ENCODE peak calls at places on chromosomes 2 and 18, in four cellular contexts. A, M, P and V are unnamed samples.

GRCh38 chr2:129903586-129904425 is 75.7 kb upstream of the RAB6C start:
- DNase-seq in A (peak; percentile 63), M (no peak), P (no peak), V (no peak)

GRCh38 chr2:60960706-60961105 is 56.8 kb upstream of the PEX13 start:
- DNase-seq in A (no peak), M (no peak), P (no peak), V (no peak)

GRCh38 chr18:54296017-54296416 is 26.7 kb downstream of the POLI start:
- DNase-seq in A (no peak), M (no peak), P (no peak), V (peak; percentile 14)

GRCh38 chr18:78822886-78823285 is 156.7 kb upstream of the SALL3 start:
- DNase-seq in A (no peak), M (no peak), P (no peak), V (no peak)

GRCh38 chr2:233409286-233409991 is 55.1 kb downstream of the DGKD start:
- DNase-seq in A (peak; percentile 22), M (peak; percentile 18), P (no peak), V (peak; percentile 86)

GRCh38 chr18:74186661-74187060 is 38.3 kb downstream of the TIMM21 start:
- DNase-seq in A (no peak), M (no peak), P (no peak), V (no peak)

GRCh38 chr2:178870703-178871102 is 63.5 kb upstream of the TTN start:
- DNase-seq in A (no peak), M (no peak), P (no peak), V (peak; percentile 60)

GRCh38 chr18:46577546-46577945 is 79.5 kb downstream of the LOXHD1 start:
- DNase-seq in A (no peak), M (no peak), P (no peak), V (no peak)

GRCh38 chr2:230156782-230157181 is 63.0 kb downstream of the SP110 start:
- DNase-seq in A (no peak), M (no peak), P (no peak), V (no peak)

GRCh38 chr2:101361519-101361918 is 25.8 kb downstream of the CREG2 start:
- DNase-seq in A (no peak), M (no peak), P (no peak), V (no peak)

GRCh38 chr2:122864728-122865127 is 1109.3 kb downstream of the TSN start:
- DNase-seq in A (no peak), M (no peak), P (no peak), V (no peak)

GRCh38 chr2:241539616-241540374 is 18.8 kb upstream of the BOK start:
- DNase-seq in A (no peak), M (no peak), P (no peak), V (no peak)

DNA sequence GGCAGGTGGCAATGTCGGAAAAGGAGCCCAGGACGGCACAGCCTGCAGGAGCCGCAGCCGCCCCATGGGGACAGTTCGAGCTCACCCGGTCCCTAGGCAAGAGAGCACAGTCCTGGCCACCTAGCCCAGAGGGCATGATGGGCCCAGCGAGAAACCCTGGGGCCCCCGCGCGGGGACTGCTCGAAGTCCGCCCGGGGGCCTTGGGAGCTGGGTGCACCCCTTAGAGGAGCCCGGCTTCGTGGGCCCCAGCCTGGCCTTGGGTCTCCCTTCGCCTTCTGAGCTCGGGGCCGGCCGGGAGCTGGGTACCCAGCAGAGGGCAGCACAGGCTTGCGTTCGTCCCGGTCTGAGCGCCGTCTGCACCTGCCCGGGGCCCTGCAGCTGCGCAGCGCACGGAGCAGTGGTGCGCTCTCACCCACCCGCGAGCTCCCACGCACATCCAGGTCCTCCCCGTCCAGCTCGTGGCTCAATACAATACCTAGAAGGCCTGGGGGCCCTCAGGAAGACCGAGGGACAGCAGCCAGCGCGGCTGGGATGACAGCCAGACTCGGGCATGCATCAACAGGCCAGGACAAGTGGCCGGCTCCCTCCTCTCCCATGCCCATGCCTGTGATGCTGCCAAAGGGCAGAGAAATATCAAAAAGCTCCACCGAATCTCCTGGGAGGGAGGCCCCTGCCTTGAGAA is 96.2 kb upstream of the ZNF532 start:
- DNase-seq in A (peak; percentile 96), M (peak; percentile 50), P (peak; percentile 35), V (peak; percentile 58)
- H3K9ac ChIP-seq in A (no peak overlapping the region), M (no peak overlapping the region), P (peak overlapping the region; percentile 12), V (no peak overlapping the region)

DNA sequence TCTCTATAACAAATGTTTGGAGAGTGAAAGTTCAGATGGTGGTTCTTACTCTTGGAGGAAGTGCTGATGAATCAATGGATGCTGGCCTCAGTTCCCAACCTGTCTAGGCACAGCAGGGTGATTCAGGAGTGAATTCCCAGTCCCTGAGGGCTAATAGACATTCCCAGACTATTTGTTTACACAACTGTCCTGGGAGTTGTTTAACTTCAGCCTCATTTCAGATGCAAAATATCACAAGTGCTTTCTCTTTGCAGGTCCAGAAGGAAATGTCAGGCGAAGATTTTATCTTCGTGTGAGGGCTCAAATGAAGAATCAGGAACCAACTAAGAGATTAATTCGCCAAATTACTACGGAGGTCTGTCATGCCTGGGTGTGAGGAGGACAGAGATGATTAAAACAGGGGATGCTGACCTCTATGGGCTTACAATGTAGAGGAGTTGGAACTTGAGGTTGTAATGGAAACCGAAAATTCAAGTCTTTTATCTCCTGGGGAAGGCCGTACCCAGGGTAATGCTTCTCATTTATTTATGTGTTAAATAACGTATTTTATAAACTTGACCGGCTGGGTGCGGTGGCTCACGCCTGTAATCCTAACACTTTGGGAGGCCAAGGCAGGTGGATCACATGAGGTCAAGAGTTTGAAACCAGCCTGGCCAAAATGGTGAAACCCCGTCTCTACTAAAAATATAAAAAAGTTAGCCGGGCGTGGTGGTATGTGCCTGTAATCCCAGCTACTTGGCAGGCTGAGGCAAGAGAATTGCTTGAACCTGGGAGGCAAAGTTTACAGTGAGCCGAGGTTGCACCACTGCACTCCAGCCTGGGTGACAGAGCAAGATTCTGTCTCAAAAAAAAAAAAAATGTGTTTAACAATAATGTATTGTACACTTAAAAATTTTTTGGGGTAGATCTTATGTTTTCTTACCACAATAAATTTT is 38.7 kb upstream of the SLC1A4 start:
- DNase-seq in A (no peak), M (no peak), P (no peak), V (no peak)
- TF ChIP-seq JUN in A (no peak), M (no peak), P (no peak), V (no peak)

GRCh38 chr2:32278476-32278853 is 761 bp downstream of the YIPF4 start:
- DNase-seq in A (no peak), M (no peak), P (no peak), V (peak; percentile 31)
- H2AFZ ChIP-seq in A (peak overlapping the region; percentile 24), M (peak overlapping the region; percentile 32), P (no peak overlapping the region), V (peak overlapping the region; percentile 93)

DNA sequence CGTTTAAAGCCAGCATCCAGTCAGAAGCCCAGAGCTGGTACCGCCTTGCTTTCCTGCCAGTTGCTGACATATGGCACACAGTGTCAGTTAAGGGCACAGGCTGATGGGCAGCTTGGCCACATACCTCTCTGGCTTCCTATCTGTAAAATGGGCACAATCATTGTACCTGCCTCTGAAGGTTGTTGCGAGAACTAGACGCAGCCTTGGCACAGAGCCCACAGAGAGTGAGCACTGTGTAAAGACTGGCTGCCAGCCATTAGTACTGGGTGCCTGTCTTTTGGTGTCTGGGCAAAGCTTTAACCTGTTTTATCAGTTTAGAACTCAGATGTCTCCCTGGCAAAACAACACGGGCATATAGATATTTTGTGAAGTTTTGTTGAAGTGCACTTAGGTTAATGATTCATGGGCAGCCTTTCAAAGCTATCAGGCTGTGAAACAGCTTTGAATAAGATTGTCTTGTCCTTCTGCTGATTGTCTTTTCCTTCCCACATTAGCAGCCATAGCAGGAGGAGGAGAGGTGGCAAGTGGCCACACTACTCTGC is 269.5 kb downstream of the NEDD4L start:
- DNase-seq in A (no peak), M (no peak), P (peak; percentile 9), V (no peak)
- H3K9ac ChIP-seq in A (no peak overlapping the region), M (no peak overlapping the region), P (no peak overlapping the region), V (peak overlapping the region; percentile 13)